ENCODE peak calls at places on chromosomes 5 and 9, in five cellular contexts. Z is Panc1, L is body of pancreas, K is HepG2, P is tibial nerve. X is an unnamed sample.

GRCh38 chr5:165805756-165806155 is 2300.3 kb downstream of the MAT2B start:
- DNase-seq in K (no peak), Z (no peak), P (no peak), L (no peak), X (peak; percentile 75)

GRCh38 chr5:133873936-133874585 is 94.4 kb downstream of the C5orf15 start:
- DNase-seq in P (no peak), Z (no peak), L (no peak), K (no peak), X (no peak)

GRCh38 chr5:93158841-93159240 is 422.2 kb downstream of the NR2F1-AS1 start:
- DNase-seq in P (no peak), L (no peak), K (no peak), Z (no peak), X (no peak)

GRCh38 chr5:150208187-150209015 is 18.5 kb downstream of the SLC6A7 start:
- DNase-seq in P (no peak), Z (no peak), L (no peak), K (no peak), X (peak; percentile 55)

GRCh38 chr5:131209506-131210191 is 38.9 kb downstream of the LYRM7 start:
- DNase-seq in L (no peak), P (no peak), K (no peak), Z (no peak), X (no peak)

GRCh38 chr9:110615526-110615925 is 36.0 kb upstream of the SVEP1 start:
- DNase-seq in Z (no peak), K (no peak), P (no peak), L (no peak), X (no peak)

GRCh38 chr5:178587793-178588611 is 2.2 kb downstream of the COL23A1 start:
- DNase-seq in P (no peak), Z (no peak), L (no peak), K (no peak), X (no peak)

GRCh38 chr5:116137544-116138378 is 52.9 kb downstream of the COMMD10 start:
- DNase-seq in K (peak; percentile 46), P (no peak), Z (peak; percentile 15), L (no peak), X (peak; percentile 49)

GRCh38 chr5:147411612-147412310 is 98.1 kb downstream of the DPYSL3 start:
- DNase-seq in L (no peak), P (no peak), Z (no peak), K (no peak), X (no peak)

GRCh38 chr5:134345996-134346395 is 21.0 kb downstream of the CDKL3 start:
- DNase-seq in L (no peak), K (no peak), P (no peak), Z (no peak), X (no peak)

GRCh38 chr5:61919920-61920319 is 386.1 kb upstream of the KIF2A start:
- DNase-seq in L (peak; percentile 41), P (no peak), Z (no peak), K (peak; percentile 56), X (peak; percentile 49)

GRCh38 chr5:42804717-42805339 is 6.9 kb downstream of the SELENOP start:
- DNase-seq in Z (no peak), K (no peak), P (no peak), L (no peak), X (no peak)

GRCh38 chr9:14096182-14096922 is 217.6 kb downstream of the NFIB start:
- DNase-seq in K (no peak), L (peak; percentile 63), P (no peak), Z (no peak), X (no peak)

GRCh38 chr5:67095346-67095871 is 101.2 kb downstream of the CD180 start:
- DNase-seq in P (peak; percentile 54), L (no peak), K (peak; percentile 93), Z (no peak), X (peak; percentile 78)

GRCh38 chr5:90939208-90939607 is 380.6 kb downstream of the ADGRV1 start:
- DNase-seq in P (no peak), L (no peak), K (no peak), Z (no peak), X (no peak)

GRCh38 chr5:41156739-41157138 is 56.6 kb downstream of the C6 start:
- DNase-seq in K (no peak), Z (no peak), P (no peak), L (no peak), X (no peak)

GRCh38 chr5:140251527-140251973 is 51.4 kb downstream of the PFDN1 start:
- DNase-seq in K (no peak), L (no peak), P (no peak), Z (peak; percentile 82), X (no peak)

GRCh38 chr5:31048282-31048974 is 145.1 kb upstream of the CDH6 start:
- DNase-seq in K (no peak), L (no peak), P (no peak), Z (no peak), X (peak; percentile 89)

GRCh38 chr5:31781772-31782171 is 142.8 kb downstream of the PDZD2 start:
- DNase-seq in Z (no peak), P (no peak), L (no peak), K (no peak), X (no peak)

GRCh38 chr9:127580879-127581278 is 31.2 kb upstream of the STXBP1 start:
- DNase-seq in P (no peak), Z (no peak), L (no peak), K (no peak), X (no peak)

GRCh38 chr5:145681686-145682085 is 153.5 kb downstream of the PRELID2 start:
- DNase-seq in K (peak; percentile 83), L (peak; percentile 66), P (peak; percentile 25), Z (peak; percentile 58), X (peak; percentile 69)

GRCh38 chr9:93138171-93138764 is 4.2 kb upstream of the NINJ1 start:
- DNase-seq in Z (no peak), K (no peak), L (no peak), P (no peak), X (no peak)

GRCh38 chr5:133245191-133246052 is 193.6 kb downstream of the HSPA4 start:
- DNase-seq in L (no peak), P (no peak), K (peak; percentile 40), Z (peak; percentile 92), X (no peak)

GRCh38 chr5:9903806-9904205 is 273.7 kb upstream of the TAS2R1 start:
- DNase-seq in L (no peak), P (no peak), Z (no peak), K (no peak), X (no peak)

GRCh38 chr9:38423273-38423938 is 848 bp downstream of the IGFBPL1 start:
- DNase-seq in Z (no peak), K (no peak), P (no peak), L (no peak), X (no peak)
- H3K4me3 ChIP-seq in Z (peak overlapping the region; percentile 46), K (no peak overlapping the region), P (no peak overlapping the region), L (no peak overlapping the region), X (peak overlapping the region; percentile 48)

GRCh38 chr5:172866802-172867748 is 33.0 kb downstream of the ERGIC1 start:
- DNase-seq in P (no peak), Z (no peak), L (no peak), K (no peak), X (no peak)
- H3K4me1 ChIP-seq in P (no peaks in the 10 kb centered on the region), Z (peaks cover 99% of the 10 kb centered on the region), L (peaks cover 68% of the 10 kb centered on the region), K (peaks cover 85% of the 10 kb centered on the region), X (no peaks in the 10 kb centered on the region)

DNA sequence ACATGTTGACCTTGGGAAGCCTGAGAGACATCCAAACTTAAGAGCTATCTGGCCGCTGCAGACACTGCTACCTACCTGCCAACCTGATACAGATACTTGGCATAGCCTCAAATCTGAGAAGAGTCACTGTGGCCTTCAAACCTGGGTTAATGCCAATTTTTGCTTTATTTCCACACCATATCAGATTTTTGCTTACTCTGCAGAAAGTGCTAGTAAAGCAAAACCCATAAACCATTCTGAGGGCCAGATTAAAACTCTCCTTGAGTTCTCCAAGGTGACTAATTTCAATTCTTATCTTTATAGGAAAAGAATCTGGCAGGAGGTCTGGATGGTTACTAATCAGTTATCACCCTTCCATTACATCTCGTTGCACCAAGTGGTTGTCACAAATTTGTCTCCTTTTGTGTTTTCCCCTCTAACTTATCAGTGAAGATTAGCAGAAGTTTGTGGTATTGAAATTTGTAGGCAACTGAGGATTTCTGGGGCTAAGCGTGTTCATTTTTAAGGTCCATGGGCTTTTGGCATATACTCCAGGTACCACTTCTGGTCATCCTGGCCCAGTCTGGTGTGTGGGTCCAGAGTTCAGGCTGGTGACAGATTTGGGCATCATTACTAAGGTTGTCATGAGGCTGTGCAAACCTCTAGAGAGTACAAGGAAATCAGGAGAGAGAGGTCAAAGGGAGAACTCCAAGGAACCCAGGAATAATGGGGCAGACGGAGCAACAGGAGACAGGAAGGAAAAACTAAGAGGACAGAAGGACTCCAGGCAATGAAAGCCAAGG is 177.9 kb downstream of the TSSK1B start:
- DNase-seq in L (no peak), P (no peak), Z (no peak), K (no peak), X (no peak)
- H3K9me3 ChIP-seq in L (no peaks in the 10 kb centered on the region), P (no peaks in the 10 kb centered on the region), Z (no peaks in the 10 kb centered on the region), K (no peaks in the 10 kb centered on the region), X (no peaks in the 10 kb centered on the region)

GRCh38 chr5:6736524-6737042 is 23.4 kb downstream of the TENT4A start:
- DNase-seq in P (no peak), L (no peak), Z (no peak), K (no peak), X (no peak)
- H3K4me3 ChIP-seq in P (no peak overlapping the region), L (no peak overlapping the region), Z (no peak overlapping the region), K (no peak overlapping the region), X (no peak overlapping the region)

GRCh38 chr9:95449016-95449415 is 67.8 kb downstream of the PTCH1 start:
- DNase-seq in K (no peak), P (no peak), L (no peak), Z (no peak), X (no peak)
- H3K4me1 ChIP-seq in K (no peaks in the 10 kb centered on the region), P (no peaks in the 10 kb centered on the region), L (no peaks in the 10 kb centered on the region), Z (no peaks in the 10 kb centered on the region), X (no peaks in the 10 kb centered on the region)

GRCh38 chr9:101409079-101409477 is 10.4 kb downstream of the ZNF189 start:
- DNase-seq in L (no peak), Z (no peak), K (no peak), P (no peak), X (no peak)
- H3K9me3 ChIP-seq in L (no peaks in the 10 kb centered on the region), Z (peaks cover 58% of the 10 kb centered on the region), K (peaks cover 21% of the 10 kb centered on the region), P (peaks cover 26% of the 10 kb centered on the region), X (peaks cover 5% of the 10 kb centered on the region)